ENCODE peak calls at places on chromosome 12, in seven cellular contexts. One of them, this sample, is unnamed.

GRCh38 chr12:107304588-107305532 is 211.5 kb upstream of the CRY1 start:
- DNase-seq in stimulated activated CD4-positive, alpha-beta T cell treated with anti-CD3 and anti-CD28 coated beads, Interleukin-4, amount 100 ng/mL, for 4 hours: no peak
- DNase-seq in AG10803: no peak
- DNase-seq in NCI-H1417 treated with DMSO at 0.1 percent for 48 hours: no peak
- DNase-seq in RPMI7951: peak; percentile 53
- DNase-seq in NCI-H1105: no peak
- DNase-seq in activated naive CD8-positive, alpha-beta T cell treated with anti-CD3 and anti-CD28 coated beads for 36 hours: no peak
- DNase-seq in this sample: no peak

GRCh38 chr12:553216-554000 is 93.7 kb downstream of the B4GALNT3 start:
- DNase-seq in stimulated activated CD4-positive, alpha-beta T cell treated with anti-CD3 and anti-CD28 coated beads, Interleukin-4, amount 100 ng/mL, for 4 hours: no peak
- DNase-seq in AG10803: peak; percentile 45
- DNase-seq in NCI-H1417 treated with DMSO at 0.1 percent for 48 hours: no peak
- DNase-seq in RPMI7951: no peak
- DNase-seq in NCI-H1105: no peak
- DNase-seq in activated naive CD8-positive, alpha-beta T cell treated with anti-CD3 and anti-CD28 coated beads for 36 hours: peak; percentile 24
- DNase-seq in this sample: no peak

GRCh38 chr12:82694970-82695369 is 8.3 kb downstream of the TMTC2 start:
- DNase-seq in stimulated activated CD4-positive, alpha-beta T cell treated with anti-CD3 and anti-CD28 coated beads, Interleukin-4, amount 100 ng/mL, for 4 hours: no peak
- DNase-seq in AG10803: peak; percentile 76
- DNase-seq in NCI-H1417 treated with DMSO at 0.1 percent for 48 hours: no peak
- DNase-seq in RPMI7951: no peak
- DNase-seq in NCI-H1105: no peak
- DNase-seq in activated naive CD8-positive, alpha-beta T cell treated with anti-CD3 and anti-CD28 coated beads for 36 hours: no peak
- DNase-seq in this sample: no peak

GRCh38 chr12:47280543-47281330 is 201.0 kb upstream of the AMIGO2 start:
- DNase-seq in stimulated activated CD4-positive, alpha-beta T cell treated with anti-CD3 and anti-CD28 coated beads, Interleukin-4, amount 100 ng/mL, for 4 hours: no peak
- DNase-seq in AG10803: no peak
- DNase-seq in NCI-H1417 treated with DMSO at 0.1 percent for 48 hours: no peak
- DNase-seq in RPMI7951: peak; percentile 33
- DNase-seq in NCI-H1105: no peak
- DNase-seq in activated naive CD8-positive, alpha-beta T cell treated with anti-CD3 and anti-CD28 coated beads for 36 hours: no peak
- DNase-seq in this sample: no peak

GRCh38 chr12:2288875-2289274 is 236.1 kb downstream of the CACNA1C start:
- DNase-seq in stimulated activated CD4-positive, alpha-beta T cell treated with anti-CD3 and anti-CD28 coated beads, Interleukin-4, amount 100 ng/mL, for 4 hours: no peak
- DNase-seq in AG10803: peak; percentile 29
- DNase-seq in NCI-H1417 treated with DMSO at 0.1 percent for 48 hours: no peak
- DNase-seq in RPMI7951: peak; percentile 89
- DNase-seq in NCI-H1105: no peak
- DNase-seq in activated naive CD8-positive, alpha-beta T cell treated with anti-CD3 and anti-CD28 coated beads for 36 hours: no peak
- DNase-seq in this sample: no peak

GRCh38 chr12:51897181-51897580 is 9.3 kb downstream of the ANKRD33 start:
- DNase-seq in stimulated activated CD4-positive, alpha-beta T cell treated with anti-CD3 and anti-CD28 coated beads, Interleukin-4, amount 100 ng/mL, for 4 hours: no peak
- DNase-seq in AG10803: peak; percentile 50
- DNase-seq in NCI-H1417 treated with DMSO at 0.1 percent for 48 hours: no peak
- DNase-seq in RPMI7951: no peak
- DNase-seq in NCI-H1105: no peak
- DNase-seq in activated naive CD8-positive, alpha-beta T cell treated with anti-CD3 and anti-CD28 coated beads for 36 hours: no peak
- DNase-seq in this sample: no peak

GRCh38 chr12:89980236-89980635 is 271.6 kb upstream of the ATP2B1 start:
- DNase-seq in stimulated activated CD4-positive, alpha-beta T cell treated with anti-CD3 and anti-CD28 coated beads, Interleukin-4, amount 100 ng/mL, for 4 hours: no peak
- DNase-seq in AG10803: peak; percentile 70
- DNase-seq in NCI-H1417 treated with DMSO at 0.1 percent for 48 hours: no peak
- DNase-seq in RPMI7951: peak; percentile 88
- DNase-seq in NCI-H1105: no peak
- DNase-seq in activated naive CD8-positive, alpha-beta T cell treated with anti-CD3 and anti-CD28 coated beads for 36 hours: no peak
- DNase-seq in this sample: no peak

GRCh38 chr12:113582521-113583218 is 111.0 kb upstream of the LHX5 start:
- DNase-seq in stimulated activated CD4-positive, alpha-beta T cell treated with anti-CD3 and anti-CD28 coated beads, Interleukin-4, amount 100 ng/mL, for 4 hours: no peak
- DNase-seq in AG10803: no peak
- DNase-seq in NCI-H1417 treated with DMSO at 0.1 percent for 48 hours: no peak
- DNase-seq in RPMI7951: peak; percentile 5
- DNase-seq in NCI-H1105: peak; percentile 30
- DNase-seq in activated naive CD8-positive, alpha-beta T cell treated with anti-CD3 and anti-CD28 coated beads for 36 hours: no peak
- DNase-seq in this sample: no peak

GRCh38 chr12:125004621-125005020 is 11.2 kb downstream of the BRI3BP start:
- DNase-seq in stimulated activated CD4-positive, alpha-beta T cell treated with anti-CD3 and anti-CD28 coated beads, Interleukin-4, amount 100 ng/mL, for 4 hours: no peak
- DNase-seq in AG10803: no peak
- DNase-seq in NCI-H1417 treated with DMSO at 0.1 percent for 48 hours: no peak
- DNase-seq in RPMI7951: no peak
- DNase-seq in NCI-H1105: no peak
- DNase-seq in activated naive CD8-positive, alpha-beta T cell treated with anti-CD3 and anti-CD28 coated beads for 36 hours: no peak
- DNase-seq in this sample: no peak

GRCh38 chr12:1429980-1430379 is 164.4 kb downstream of the FBXL14 start:
- DNase-seq in stimulated activated CD4-positive, alpha-beta T cell treated with anti-CD3 and anti-CD28 coated beads, Interleukin-4, amount 100 ng/mL, for 4 hours: no peak
- DNase-seq in AG10803: peak; percentile 94
- DNase-seq in NCI-H1417 treated with DMSO at 0.1 percent for 48 hours: no peak
- DNase-seq in RPMI7951: peak; percentile 96
- DNase-seq in NCI-H1105: no peak
- DNase-seq in activated naive CD8-positive, alpha-beta T cell treated with anti-CD3 and anti-CD28 coated beads for 36 hours: no peak
- DNase-seq in this sample: no peak

GRCh38 chr12:93624595-93625294 is 52.3 kb downstream of the SOCS2 start:
- DNase-seq in stimulated activated CD4-positive, alpha-beta T cell treated with anti-CD3 and anti-CD28 coated beads, Interleukin-4, amount 100 ng/mL, for 4 hours: no peak
- DNase-seq in AG10803: peak; percentile 95
- DNase-seq in NCI-H1417 treated with DMSO at 0.1 percent for 48 hours: no peak
- DNase-seq in RPMI7951: peak; percentile 93
- DNase-seq in NCI-H1105: no peak
- DNase-seq in activated naive CD8-positive, alpha-beta T cell treated with anti-CD3 and anti-CD28 coated beads for 36 hours: no peak
- DNase-seq in this sample: no peak

GRCh38 chr12:30134229-30134628 is 350.5 kb upstream of the TMTC1 start:
- DNase-seq in stimulated activated CD4-positive, alpha-beta T cell treated with anti-CD3 and anti-CD28 coated beads, Interleukin-4, amount 100 ng/mL, for 4 hours: no peak
- DNase-seq in AG10803: no peak
- DNase-seq in NCI-H1417 treated with DMSO at 0.1 percent for 48 hours: no peak
- DNase-seq in RPMI7951: no peak
- DNase-seq in NCI-H1105: no peak
- DNase-seq in activated naive CD8-positive, alpha-beta T cell treated with anti-CD3 and anti-CD28 coated beads for 36 hours: no peak
- DNase-seq in this sample: no peak

GRCh38 chr12:15206831-15207394 is 14.3 kb downstream of the RERG start:
- DNase-seq in stimulated activated CD4-positive, alpha-beta T cell treated with anti-CD3 and anti-CD28 coated beads, Interleukin-4, amount 100 ng/mL, for 4 hours: no peak
- DNase-seq in AG10803: no peak
- DNase-seq in NCI-H1417 treated with DMSO at 0.1 percent for 48 hours: no peak
- DNase-seq in RPMI7951: no peak
- DNase-seq in NCI-H1105: no peak
- DNase-seq in activated naive CD8-positive, alpha-beta T cell treated with anti-CD3 and anti-CD28 coated beads for 36 hours: no peak
- DNase-seq in this sample: no peak

GRCh38 chr12:52439845-52440244 is 5.7 kb upstream of the KRT75 start:
- DNase-seq in stimulated activated CD4-positive, alpha-beta T cell treated with anti-CD3 and anti-CD28 coated beads, Interleukin-4, amount 100 ng/mL, for 4 hours: no peak
- DNase-seq in AG10803: no peak
- DNase-seq in NCI-H1417 treated with DMSO at 0.1 percent for 48 hours: no peak
- DNase-seq in RPMI7951: no peak
- DNase-seq in NCI-H1105: no peak
- DNase-seq in activated naive CD8-positive, alpha-beta T cell treated with anti-CD3 and anti-CD28 coated beads for 36 hours: no peak
- DNase-seq in this sample: no peak

GRCh38 chr12:74945771-74946198 is 263.9 kb downstream of the KCNC2 start:
- DNase-seq in stimulated activated CD4-positive, alpha-beta T cell treated with anti-CD3 and anti-CD28 coated beads, Interleukin-4, amount 100 ng/mL, for 4 hours: no peak
- DNase-seq in AG10803: no peak
- DNase-seq in NCI-H1417 treated with DMSO at 0.1 percent for 48 hours: no peak
- DNase-seq in RPMI7951: no peak
- DNase-seq in NCI-H1105: no peak
- DNase-seq in activated naive CD8-positive, alpha-beta T cell treated with anti-CD3 and anti-CD28 coated beads for 36 hours: no peak
- DNase-seq in this sample: no peak

GRCh38 chr12:57046947-57047890 is 2.7 kb downstream of the MYO1A start:
- DNase-seq in stimulated activated CD4-positive, alpha-beta T cell treated with anti-CD3 and anti-CD28 coated beads, Interleukin-4, amount 100 ng/mL, for 4 hours: no peak
- DNase-seq in AG10803: no peak
- DNase-seq in NCI-H1417 treated with DMSO at 0.1 percent for 48 hours: no peak
- DNase-seq in RPMI7951: no peak
- DNase-seq in NCI-H1105: no peak
- DNase-seq in activated naive CD8-positive, alpha-beta T cell treated with anti-CD3 and anti-CD28 coated beads for 36 hours: peak; percentile 54
- DNase-seq in this sample: no peak

GRCh38 chr12:19759229-19759628 is 319.9 kb downstream of the AEBP2 start:
- DNase-seq in stimulated activated CD4-positive, alpha-beta T cell treated with anti-CD3 and anti-CD28 coated beads, Interleukin-4, amount 100 ng/mL, for 4 hours: no peak
- DNase-seq in AG10803: peak; percentile 86
- DNase-seq in NCI-H1417 treated with DMSO at 0.1 percent for 48 hours: no peak
- DNase-seq in RPMI7951: peak; percentile 74
- DNase-seq in NCI-H1105: no peak
- DNase-seq in activated naive CD8-positive, alpha-beta T cell treated with anti-CD3 and anti-CD28 coated beads for 36 hours: no peak
- DNase-seq in this sample: no peak

GRCh38 chr12:14845350-14845750 is 2.0 kb upstream of the ART4 start:
- DNase-seq in stimulated activated CD4-positive, alpha-beta T cell treated with anti-CD3 and anti-CD28 coated beads, Interleukin-4, amount 100 ng/mL, for 4 hours: peak; percentile 12
- DNase-seq in AG10803: peak; percentile 53
- DNase-seq in NCI-H1417 treated with DMSO at 0.1 percent for 48 hours: no peak
- DNase-seq in RPMI7951: peak; percentile 53
- DNase-seq in NCI-H1105: peak; percentile 47
- DNase-seq in activated naive CD8-positive, alpha-beta T cell treated with anti-CD3 and anti-CD28 coated beads for 36 hours: peak; percentile 18
- DNase-seq in this sample: peak; percentile 73

GRCh38 chr12:14949631-14950030 is 11.3 kb upstream of the ERP27 start:
- DNase-seq in stimulated activated CD4-positive, alpha-beta T cell treated with anti-CD3 and anti-CD28 coated beads, Interleukin-4, amount 100 ng/mL, for 4 hours: no peak
- DNase-seq in AG10803: no peak
- DNase-seq in NCI-H1417 treated with DMSO at 0.1 percent for 48 hours: no peak
- DNase-seq in RPMI7951: no peak
- DNase-seq in NCI-H1105: no peak
- DNase-seq in activated naive CD8-positive, alpha-beta T cell treated with anti-CD3 and anti-CD28 coated beads for 36 hours: no peak
- DNase-seq in this sample: no peak

GRCh38 chr12:24072302-24072701 is 122.8 kb upstream of the SOX5 start:
- DNase-seq in stimulated activated CD4-positive, alpha-beta T cell treated with anti-CD3 and anti-CD28 coated beads, Interleukin-4, amount 100 ng/mL, for 4 hours: no peak
- DNase-seq in AG10803: no peak
- DNase-seq in NCI-H1417 treated with DMSO at 0.1 percent for 48 hours: no peak
- DNase-seq in RPMI7951: no peak
- DNase-seq in NCI-H1105: no peak
- DNase-seq in activated naive CD8-positive, alpha-beta T cell treated with anti-CD3 and anti-CD28 coated beads for 36 hours: no peak
- DNase-seq in this sample: no peak

GRCh38 chr12:118714051-118714460 is 267.3 kb upstream of the SRRM4 start:
- DNase-seq in stimulated activated CD4-positive, alpha-beta T cell treated with anti-CD3 and anti-CD28 coated beads, Interleukin-4, amount 100 ng/mL, for 4 hours: no peak
- DNase-seq in AG10803: no peak
- DNase-seq in NCI-H1417 treated with DMSO at 0.1 percent for 48 hours: no peak
- DNase-seq in RPMI7951: no peak
- DNase-seq in NCI-H1105: peak; percentile 61
- DNase-seq in activated naive CD8-positive, alpha-beta T cell treated with anti-CD3 and anti-CD28 coated beads for 36 hours: no peak
- DNase-seq in this sample: peak; percentile 44

GRCh38 chr12:34291426-34291901 is 269.2 kb downstream of the ALG10 start:
- DNase-seq in stimulated activated CD4-positive, alpha-beta T cell treated with anti-CD3 and anti-CD28 coated beads, Interleukin-4, amount 100 ng/mL, for 4 hours: no peak
- DNase-seq in AG10803: no peak
- DNase-seq in NCI-H1417 treated with DMSO at 0.1 percent for 48 hours: no peak
- DNase-seq in RPMI7951: no peak
- DNase-seq in NCI-H1105: no peak
- DNase-seq in activated naive CD8-positive, alpha-beta T cell treated with anti-CD3 and anti-CD28 coated beads for 36 hours: no peak
- DNase-seq in this sample: no peak

GRCh38 chr12:51371295-51371953 is 19.8 kb downstream of the GALNT6 start:
- DNase-seq in stimulated activated CD4-positive, alpha-beta T cell treated with anti-CD3 and anti-CD28 coated beads, Interleukin-4, amount 100 ng/mL, for 4 hours: no peak
- DNase-seq in AG10803: peak; percentile 93
- DNase-seq in NCI-H1417 treated with DMSO at 0.1 percent for 48 hours: no peak
- DNase-seq in RPMI7951: peak; percentile 97
- DNase-seq in NCI-H1105: no peak
- DNase-seq in activated naive CD8-positive, alpha-beta T cell treated with anti-CD3 and anti-CD28 coated beads for 36 hours: no peak
- DNase-seq in this sample: no peak

GRCh38 chr12:712172-712863 is 40.1 kb upstream of the WNK1 start:
- DNase-seq in stimulated activated CD4-positive, alpha-beta T cell treated with anti-CD3 and anti-CD28 coated beads, Interleukin-4, amount 100 ng/mL, for 4 hours: no peak
- DNase-seq in AG10803: peak; percentile 4
- DNase-seq in NCI-H1417 treated with DMSO at 0.1 percent for 48 hours: no peak
- DNase-seq in RPMI7951: peak; percentile 11
- DNase-seq in NCI-H1105: no peak
- DNase-seq in activated naive CD8-positive, alpha-beta T cell treated with anti-CD3 and anti-CD28 coated beads for 36 hours: no peak
- DNase-seq in this sample: no peak

GRCh38 chr12:94266796-94267529 is 118.6 kb downstream of the PLXNC1 start:
- DNase-seq in stimulated activated CD4-positive, alpha-beta T cell treated with anti-CD3 and anti-CD28 coated beads, Interleukin-4, amount 100 ng/mL, for 4 hours: no peak
- DNase-seq in AG10803: peak; percentile 95
- DNase-seq in NCI-H1417 treated with DMSO at 0.1 percent for 48 hours: no peak
- DNase-seq in RPMI7951: peak; percentile 81
- DNase-seq in NCI-H1105: no peak
- DNase-seq in activated naive CD8-positive, alpha-beta T cell treated with anti-CD3 and anti-CD28 coated beads for 36 hours: no peak
- DNase-seq in this sample: no peak

GRCh38 chr12:130496516-130497120 is 158.9 kb downstream of the PIWIL1 start:
- DNase-seq in stimulated activated CD4-positive, alpha-beta T cell treated with anti-CD3 and anti-CD28 coated beads, Interleukin-4, amount 100 ng/mL, for 4 hours: no peak
- DNase-seq in AG10803: no peak
- DNase-seq in NCI-H1417 treated with DMSO at 0.1 percent for 48 hours: no peak
- DNase-seq in RPMI7951: no peak
- DNase-seq in NCI-H1105: no peak
- DNase-seq in activated naive CD8-positive, alpha-beta T cell treated with anti-CD3 and anti-CD28 coated beads for 36 hours: no peak
- DNase-seq in this sample: no peak

GRCh38 chr12:15818418-15818817 is 29.2 kb upstream of the EPS8 start:
- DNase-seq in stimulated activated CD4-positive, alpha-beta T cell treated with anti-CD3 and anti-CD28 coated beads, Interleukin-4, amount 100 ng/mL, for 4 hours: no peak
- DNase-seq in AG10803: no peak
- DNase-seq in NCI-H1417 treated with DMSO at 0.1 percent for 48 hours: no peak
- DNase-seq in RPMI7951: no peak
- DNase-seq in NCI-H1105: no peak
- DNase-seq in activated naive CD8-positive, alpha-beta T cell treated with anti-CD3 and anti-CD28 coated beads for 36 hours: no peak
- DNase-seq in this sample: no peak

GRCh38 chr12:49541140-49541861 is 2.5 kb downstream of the KCNH3 start:
- DNase-seq in stimulated activated CD4-positive, alpha-beta T cell treated with anti-CD3 and anti-CD28 coated beads, Interleukin-4, amount 100 ng/mL, for 4 hours: no peak
- DNase-seq in AG10803: no peak
- DNase-seq in NCI-H1417 treated with DMSO at 0.1 percent for 48 hours: no peak
- DNase-seq in RPMI7951: no peak
- DNase-seq in NCI-H1105: no peak
- DNase-seq in activated naive CD8-positive, alpha-beta T cell treated with anti-CD3 and anti-CD28 coated beads for 36 hours: no peak
- DNase-seq in this sample: no peak

GRCh38 chr12:113064395-113065125 is 8.0 kb downstream of the DTX1 start:
- DNase-seq in stimulated activated CD4-positive, alpha-beta T cell treated with anti-CD3 and anti-CD28 coated beads, Interleukin-4, amount 100 ng/mL, for 4 hours: no peak
- DNase-seq in AG10803: no peak
- DNase-seq in NCI-H1417 treated with DMSO at 0.1 percent for 48 hours: no peak
- DNase-seq in RPMI7951: no peak
- DNase-seq in NCI-H1105: no peak
- DNase-seq in activated naive CD8-positive, alpha-beta T cell treated with anti-CD3 and anti-CD28 coated beads for 36 hours: no peak
- DNase-seq in this sample: no peak

GRCh38 chr12:58176296-58176869 is 235.0 kb downstream of the ATP23 start:
- DNase-seq in stimulated activated CD4-positive, alpha-beta T cell treated with anti-CD3 and anti-CD28 coated beads, Interleukin-4, amount 100 ng/mL, for 4 hours: no peak
- DNase-seq in AG10803: peak; percentile 39
- DNase-seq in NCI-H1417 treated with DMSO at 0.1 percent for 48 hours: no peak
- DNase-seq in RPMI7951: peak; percentile 53
- DNase-seq in NCI-H1105: no peak
- DNase-seq in activated naive CD8-positive, alpha-beta T cell treated with anti-CD3 and anti-CD28 coated beads for 36 hours: peak; percentile 15
- DNase-seq in this sample: peak; percentile 19

GRCh38 chr12:71371132-71371531 is 68.5 kb upstream of the LGR5 start:
- DNase-seq in stimulated activated CD4-positive, alpha-beta T cell treated with anti-CD3 and anti-CD28 coated beads, Interleukin-4, amount 100 ng/mL, for 4 hours: no peak
- DNase-seq in AG10803: no peak
- DNase-seq in NCI-H1417 treated with DMSO at 0.1 percent for 48 hours: no peak
- DNase-seq in RPMI7951: no peak
- DNase-seq in NCI-H1105: no peak
- DNase-seq in activated naive CD8-positive, alpha-beta T cell treated with anti-CD3 and anti-CD28 coated beads for 36 hours: no peak
- DNase-seq in this sample: no peak

GRCh38 chr12:97336896-97337751 is 125.5 kb upstream of the RMST start:
- DNase-seq in stimulated activated CD4-positive, alpha-beta T cell treated with anti-CD3 and anti-CD28 coated beads, Interleukin-4, amount 100 ng/mL, for 4 hours: no peak
- DNase-seq in AG10803: no peak
- DNase-seq in NCI-H1417 treated with DMSO at 0.1 percent for 48 hours: no peak
- DNase-seq in RPMI7951: no peak
- DNase-seq in NCI-H1105: no peak
- DNase-seq in activated naive CD8-positive, alpha-beta T cell treated with anti-CD3 and anti-CD28 coated beads for 36 hours: no peak
- DNase-seq in this sample: no peak

GRCh38 chr12:11633968-11634367 is 15.5 kb upstream of the ETV6 start:
- DNase-seq in stimulated activated CD4-positive, alpha-beta T cell treated with anti-CD3 and anti-CD28 coated beads, Interleukin-4, amount 100 ng/mL, for 4 hours: no peak
- DNase-seq in AG10803: peak; percentile 52
- DNase-seq in NCI-H1417 treated with DMSO at 0.1 percent for 48 hours: no peak
- DNase-seq in RPMI7951: peak; percentile 78
- DNase-seq in NCI-H1105: no peak
- DNase-seq in activated naive CD8-positive, alpha-beta T cell treated with anti-CD3 and anti-CD28 coated beads for 36 hours: no peak
- DNase-seq in this sample: no peak

GRCh38 chr12:52032431-52032796 is 18.8 kb upstream of the NR4A1 start:
- DNase-seq in stimulated activated CD4-positive, alpha-beta T cell treated with anti-CD3 and anti-CD28 coated beads, Interleukin-4, amount 100 ng/mL, for 4 hours: no peak
- DNase-seq in AG10803: peak; percentile 69
- DNase-seq in NCI-H1417 treated with DMSO at 0.1 percent for 48 hours: no peak
- DNase-seq in RPMI7951: peak; percentile 44
- DNase-seq in NCI-H1105: no peak
- DNase-seq in activated naive CD8-positive, alpha-beta T cell treated with anti-CD3 and anti-CD28 coated beads for 36 hours: no peak
- DNase-seq in this sample: peak; percentile 84

GRCh38 chr12:130481392-130481879 is 143.7 kb downstream of the PIWIL1 start:
- DNase-seq in stimulated activated CD4-positive, alpha-beta T cell treated with anti-CD3 and anti-CD28 coated beads, Interleukin-4, amount 100 ng/mL, for 4 hours: no peak
- DNase-seq in AG10803: no peak
- DNase-seq in NCI-H1417 treated with DMSO at 0.1 percent for 48 hours: no peak
- DNase-seq in RPMI7951: no peak
- DNase-seq in NCI-H1105: no peak
- DNase-seq in activated naive CD8-positive, alpha-beta T cell treated with anti-CD3 and anti-CD28 coated beads for 36 hours: no peak
- DNase-seq in this sample: no peak